ENCODE peak calls at places on chromosomes 2 and 18, in nine cellular contexts. One of them, this sample, is unnamed.
A peak's percentile ranks its signal among the peaks of the same experiment; 100 is the strongest.

GRCh38 chr2:203328735-203329549 is 748 bp downstream of the ABI2 start:
- DNase-seq in heart left ventricle: peak; percentile 45
- DNase-seq in naive thymus-derived CD4-positive, alpha-beta T cell: peak; percentile 24
- DNase-seq in CD8-positive, alpha-beta T cell: no peak
- DNase-seq in fibroblast of lung: peak; percentile 17
- DNase-seq in PC-9: no peak
- DNase-seq in lung: peak; percentile 32
- DNase-seq in HCT116: no peak
- DNase-seq in cardiac muscle cell: peak; percentile 53
- DNase-seq in this sample: peak; percentile 79

GRCh38 chr18:79542876-79543750 is 136.5 kb upstream of the CTDP1 start:
- DNase-seq in heart left ventricle: peak; percentile 82
- DNase-seq in naive thymus-derived CD4-positive, alpha-beta T cell: no peak
- DNase-seq in CD8-positive, alpha-beta T cell: no peak
- DNase-seq in fibroblast of lung: no peak
- DNase-seq in PC-9: no peak
- DNase-seq in lung: no peak
- DNase-seq in HCT116: no peak
- DNase-seq in cardiac muscle cell: no peak
- DNase-seq in this sample: no peak

GRCh38 chr18:7697306-7697705 is 130.2 kb downstream of the PTPRM start:
- DNase-seq in heart left ventricle: no peak
- DNase-seq in naive thymus-derived CD4-positive, alpha-beta T cell: no peak
- DNase-seq in CD8-positive, alpha-beta T cell: no peak
- DNase-seq in fibroblast of lung: no peak
- DNase-seq in PC-9: no peak
- DNase-seq in lung: no peak
- DNase-seq in HCT116: no peak
- DNase-seq in cardiac muscle cell: no peak
- DNase-seq in this sample: no peak

GRCh38 chr2:48699377-48699951 is 56.1 kb downstream of the LHCGR start:
- DNase-seq in heart left ventricle: no peak
- DNase-seq in naive thymus-derived CD4-positive, alpha-beta T cell: no peak
- DNase-seq in CD8-positive, alpha-beta T cell: no peak
- DNase-seq in fibroblast of lung: peak; percentile 17
- DNase-seq in PC-9: no peak
- DNase-seq in lung: no peak
- DNase-seq in HCT116: no peak
- DNase-seq in cardiac muscle cell: peak; percentile 67
- DNase-seq in this sample: no peak

GRCh38 chr2:101763496-101764333 is 66.2 kb downstream of the MAP4K4 start:
- DNase-seq in heart left ventricle: no peak
- DNase-seq in naive thymus-derived CD4-positive, alpha-beta T cell: no peak
- DNase-seq in CD8-positive, alpha-beta T cell: no peak
- DNase-seq in fibroblast of lung: no peak
- DNase-seq in PC-9: no peak
- DNase-seq in lung: no peak
- DNase-seq in HCT116: no peak
- DNase-seq in cardiac muscle cell: no peak
- DNase-seq in this sample: no peak

GRCh38 chr18:26089247-26090129 is 925 bp downstream of the SS18 start:
- DNase-seq in heart left ventricle: no peak
- DNase-seq in naive thymus-derived CD4-positive, alpha-beta T cell: peak; percentile 4
- DNase-seq in CD8-positive, alpha-beta T cell: no peak
- DNase-seq in fibroblast of lung: peak; percentile 49
- DNase-seq in PC-9: no peak
- DNase-seq in lung: no peak
- DNase-seq in HCT116: no peak
- DNase-seq in cardiac muscle cell: peak; percentile 43
- DNase-seq in this sample: peak; percentile 21

GRCh38 chr2:25322313-25322712 is 19.4 kb downstream of the DNMT3A start:
- DNase-seq in heart left ventricle: no peak
- DNase-seq in naive thymus-derived CD4-positive, alpha-beta T cell: no peak
- DNase-seq in CD8-positive, alpha-beta T cell: no peak
- DNase-seq in fibroblast of lung: no peak
- DNase-seq in PC-9: no peak
- DNase-seq in lung: no peak
- DNase-seq in HCT116: no peak
- DNase-seq in cardiac muscle cell: no peak
- DNase-seq in this sample: no peak

GRCh38 chr2:203002054-203002821 is 12.4 kb upstream of the NBEAL1 start:
- DNase-seq in heart left ventricle: no peak
- DNase-seq in naive thymus-derived CD4-positive, alpha-beta T cell: no peak
- DNase-seq in CD8-positive, alpha-beta T cell: no peak
- DNase-seq in fibroblast of lung: no peak
- DNase-seq in PC-9: no peak
- DNase-seq in lung: no peak
- DNase-seq in HCT116: no peak
- DNase-seq in cardiac muscle cell: no peak
- DNase-seq in this sample: no peak

GRCh38 chr2:60629263-60629662 is 75.8 kb upstream of the BCL11A start:
- DNase-seq in heart left ventricle: no peak
- DNase-seq in naive thymus-derived CD4-positive, alpha-beta T cell: no peak
- DNase-seq in CD8-positive, alpha-beta T cell: no peak
- DNase-seq in fibroblast of lung: no peak
- DNase-seq in PC-9: no peak
- DNase-seq in lung: no peak
- DNase-seq in HCT116: no peak
- DNase-seq in cardiac muscle cell: no peak
- DNase-seq in this sample: no peak

GRCh38 chr18:45920367-45920766 is 46.8 kb downstream of the EPG5 start:
- DNase-seq in heart left ventricle: peak; percentile 92
- DNase-seq in naive thymus-derived CD4-positive, alpha-beta T cell: no peak
- DNase-seq in CD8-positive, alpha-beta T cell: no peak
- DNase-seq in fibroblast of lung: peak; percentile 70
- DNase-seq in PC-9: peak; percentile 45
- DNase-seq in lung: peak; percentile 61
- DNase-seq in HCT116: no peak
- DNase-seq in cardiac muscle cell: peak; percentile 89
- DNase-seq in this sample: no peak

GRCh38 chr18:45913276-45913675 is 53.9 kb downstream of the EPG5 start:
- DNase-seq in heart left ventricle: no peak
- DNase-seq in naive thymus-derived CD4-positive, alpha-beta T cell: no peak
- DNase-seq in CD8-positive, alpha-beta T cell: no peak
- DNase-seq in fibroblast of lung: no peak
- DNase-seq in PC-9: no peak
- DNase-seq in lung: no peak
- DNase-seq in HCT116: no peak
- DNase-seq in cardiac muscle cell: no peak
- DNase-seq in this sample: no peak

GRCh38 chr18:45910405-45911023 is 56.6 kb downstream of the EPG5 start:
- DNase-seq in heart left ventricle: peak; percentile 37
- DNase-seq in naive thymus-derived CD4-positive, alpha-beta T cell: peak; percentile 58
- DNase-seq in CD8-positive, alpha-beta T cell: peak; percentile 35
- DNase-seq in fibroblast of lung: peak; percentile 48
- DNase-seq in PC-9: peak; percentile 62
- DNase-seq in lung: peak; percentile 44
- DNase-seq in HCT116: peak; percentile 36
- DNase-seq in cardiac muscle cell: peak; percentile 57
- DNase-seq in this sample: peak; percentile 9

DNA sequence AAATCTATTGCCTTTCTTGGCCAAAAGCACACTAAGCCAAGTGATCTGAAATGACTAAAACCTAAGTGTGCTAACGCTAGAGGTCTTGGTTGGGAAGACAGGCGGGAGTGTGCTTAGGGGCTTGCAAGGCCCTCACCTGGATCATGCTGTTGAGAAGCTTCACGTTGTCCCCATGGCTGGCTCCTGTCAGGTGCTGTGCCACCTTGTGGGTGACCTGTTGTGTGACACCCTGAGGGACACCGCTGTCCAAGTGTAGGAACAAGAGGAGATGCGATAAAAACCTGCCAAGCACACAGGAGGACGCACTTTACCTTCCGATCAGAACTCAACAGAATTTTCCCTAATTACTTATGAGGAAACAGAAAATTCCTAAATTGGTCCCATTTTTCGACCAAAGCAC is 50.8 kb downstream of the EPG5 start:
- DNase-seq in heart left ventricle: no peak
- DNase-seq in naive thymus-derived CD4-positive, alpha-beta T cell: no peak
- DNase-seq in CD8-positive, alpha-beta T cell: no peak
- DNase-seq in fibroblast of lung: no peak
- DNase-seq in PC-9: no peak
- DNase-seq in lung: no peak
- DNase-seq in HCT116: no peak
- DNase-seq in cardiac muscle cell: no peak
- DNase-seq in this sample: no peak
- H3K36me3 ChIP-seq in heart left ventricle: peaks cover 81% of the 10 kb centered on the region
- H3K36me3 ChIP-seq in naive thymus-derived CD4-positive, alpha-beta T cell: peaks cover 7% of the 10 kb centered on the region
- H3K36me3 ChIP-seq in CD8-positive, alpha-beta T cell: peaks cover 52% of the 10 kb centered on the region
- H3K36me3 ChIP-seq in fibroblast of lung: peaks cover 24% of the 10 kb centered on the region
- H3K36me3 ChIP-seq in PC-9: peaks cover 25% of the 10 kb centered on the region
- H3K36me3 ChIP-seq in lung: peaks cover 38% of the 10 kb centered on the region
- H3K36me3 ChIP-seq in HCT116: peaks cover 6% of the 10 kb centered on the region
- H3K36me3 ChIP-seq in cardiac muscle cell: peaks cover 32% of the 10 kb centered on the region
- H3K36me3 ChIP-seq in this sample: peaks cover 14% of the 10 kb centered on the region

DNA sequence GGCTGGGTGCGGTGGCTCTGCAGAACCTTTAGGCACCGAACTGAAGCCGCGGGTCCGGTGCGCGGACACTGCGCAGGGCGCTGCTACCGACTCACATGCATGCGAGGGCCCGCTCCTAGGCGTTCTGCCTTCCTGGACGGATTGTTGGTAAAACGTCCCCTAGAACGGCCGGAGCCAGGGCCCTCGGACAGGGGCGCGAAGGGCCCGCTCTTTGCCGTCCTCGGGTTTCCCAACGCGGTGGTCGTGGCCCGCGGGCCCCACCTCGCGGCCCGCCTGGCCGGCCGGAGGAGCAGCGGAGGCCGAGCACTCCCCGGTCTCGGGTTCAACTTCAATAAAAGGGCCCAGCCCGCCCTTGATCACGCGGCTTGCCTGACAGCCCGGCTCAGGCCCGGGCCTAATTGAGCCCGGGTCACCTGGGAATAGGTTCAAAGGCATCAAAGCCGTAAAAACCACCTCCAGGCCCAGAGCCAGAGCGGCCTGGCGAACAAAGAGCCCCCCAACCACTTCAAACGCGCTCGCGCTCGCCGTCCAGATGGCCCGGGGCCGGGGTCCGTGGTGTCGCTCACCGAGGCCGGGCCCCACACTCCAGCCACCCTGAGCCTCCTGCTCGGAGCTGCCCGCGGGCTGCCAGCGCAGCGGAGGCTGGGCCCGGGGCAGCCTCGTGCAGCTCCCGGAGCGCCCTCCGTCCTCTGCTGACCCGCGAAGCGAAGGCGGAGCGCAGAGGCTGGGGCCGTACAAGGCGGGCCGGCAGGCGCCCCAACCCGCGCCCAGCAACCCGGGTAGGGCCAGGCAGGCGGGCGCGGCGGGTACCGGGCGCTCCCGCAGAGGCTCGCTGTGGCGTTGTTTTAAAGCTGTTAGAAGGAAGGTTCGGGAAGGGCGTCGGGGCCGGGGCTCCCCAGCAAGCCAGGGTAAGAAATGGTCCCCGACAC is 1.1 kb upstream of the TWIST2 start:
- DNase-seq in heart left ventricle: no peak
- DNase-seq in naive thymus-derived CD4-positive, alpha-beta T cell: no peak
- DNase-seq in CD8-positive, alpha-beta T cell: no peak
- DNase-seq in fibroblast of lung: peak; percentile 48
- DNase-seq in PC-9: no peak
- DNase-seq in lung: peak; percentile 26
- DNase-seq in HCT116: no peak
- DNase-seq in cardiac muscle cell: peak; percentile 67
- DNase-seq in this sample: no peak
- H3K4me3 ChIP-seq in heart left ventricle: peak overlapping the region; percentile 68
- H3K4me3 ChIP-seq in naive thymus-derived CD4-positive, alpha-beta T cell: no peak overlapping the region
- H3K4me3 ChIP-seq in CD8-positive, alpha-beta T cell: no peak overlapping the region
- H3K4me3 ChIP-seq in fibroblast of lung: peak overlapping the region; percentile 58
- H3K4me3 ChIP-seq in PC-9: no peak overlapping the region
- H3K4me3 ChIP-seq in lung: no peak overlapping the region
- H3K4me3 ChIP-seq in HCT116: no peak overlapping the region
- H3K4me3 ChIP-seq in cardiac muscle cell: no peak overlapping the region
- H3K4me3 ChIP-seq in this sample: no peak overlapping the region

DNA sequence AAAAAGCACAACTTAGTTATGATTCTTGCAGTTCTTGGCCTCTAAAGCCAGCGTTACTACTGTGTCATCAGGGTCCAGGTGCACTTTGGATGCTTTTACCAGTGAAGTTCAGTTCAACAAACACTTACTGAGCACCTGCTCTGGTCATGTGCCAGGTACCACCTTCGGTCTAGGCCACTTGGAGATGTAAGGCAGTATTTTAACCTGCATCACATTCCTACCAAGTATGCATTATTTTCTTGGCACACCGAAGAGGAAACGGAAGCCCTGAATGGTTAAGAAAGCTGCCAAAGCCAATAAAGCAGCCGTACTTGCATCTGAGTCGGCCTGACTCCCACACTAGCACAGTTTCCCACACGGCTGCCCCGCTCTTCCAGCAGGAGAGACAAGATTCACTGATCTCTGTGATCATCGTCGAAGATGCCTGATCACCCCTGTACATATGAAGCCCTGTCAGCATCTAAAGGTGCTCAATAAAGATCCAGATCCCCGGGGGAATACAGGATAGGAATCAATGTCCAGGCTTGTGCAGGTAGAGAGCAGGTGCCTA is 427.1 kb downstream of the EIPR1 start:
- DNase-seq in heart left ventricle: no peak
- DNase-seq in naive thymus-derived CD4-positive, alpha-beta T cell: no peak
- DNase-seq in CD8-positive, alpha-beta T cell: no peak
- DNase-seq in fibroblast of lung: no peak
- DNase-seq in PC-9: no peak
- DNase-seq in lung: no peak
- DNase-seq in HCT116: no peak
- DNase-seq in cardiac muscle cell: no peak
- DNase-seq in this sample: no peak
- H3K36me3 ChIP-seq in heart left ventricle: no peaks in the 10 kb centered on the region
- H3K36me3 ChIP-seq in naive thymus-derived CD4-positive, alpha-beta T cell: no peaks in the 10 kb centered on the region
- H3K36me3 ChIP-seq in CD8-positive, alpha-beta T cell: no peaks in the 10 kb centered on the region
- H3K36me3 ChIP-seq in fibroblast of lung: no peaks in the 10 kb centered on the region
- H3K36me3 ChIP-seq in PC-9: no peaks in the 10 kb centered on the region
- H3K36me3 ChIP-seq in lung: no peaks in the 10 kb centered on the region
- H3K36me3 ChIP-seq in HCT116: no peaks in the 10 kb centered on the region
- H3K36me3 ChIP-seq in cardiac muscle cell: no peaks in the 10 kb centered on the region
- H3K36me3 ChIP-seq in this sample: no peaks in the 10 kb centered on the region

GRCh38 chr2:147511491-147511948 is 333.3 kb upstream of the ACVR2A start:
- DNase-seq in heart left ventricle: peak; percentile 60
- DNase-seq in naive thymus-derived CD4-positive, alpha-beta T cell: peak; percentile 29
- DNase-seq in CD8-positive, alpha-beta T cell: no peak
- DNase-seq in fibroblast of lung: peak; percentile 36
- DNase-seq in PC-9: no peak
- DNase-seq in lung: peak; percentile 37
- DNase-seq in HCT116: no peak
- DNase-seq in cardiac muscle cell: peak; percentile 65
- DNase-seq in this sample: no peak

GRCh38 chr2:147520817-147521216 is 324.0 kb upstream of the ACVR2A start:
- DNase-seq in heart left ventricle: no peak
- DNase-seq in naive thymus-derived CD4-positive, alpha-beta T cell: no peak
- DNase-seq in CD8-positive, alpha-beta T cell: no peak
- DNase-seq in fibroblast of lung: no peak
- DNase-seq in PC-9: no peak
- DNase-seq in lung: no peak
- DNase-seq in HCT116: no peak
- DNase-seq in cardiac muscle cell: no peak
- DNase-seq in this sample: no peak

DNA sequence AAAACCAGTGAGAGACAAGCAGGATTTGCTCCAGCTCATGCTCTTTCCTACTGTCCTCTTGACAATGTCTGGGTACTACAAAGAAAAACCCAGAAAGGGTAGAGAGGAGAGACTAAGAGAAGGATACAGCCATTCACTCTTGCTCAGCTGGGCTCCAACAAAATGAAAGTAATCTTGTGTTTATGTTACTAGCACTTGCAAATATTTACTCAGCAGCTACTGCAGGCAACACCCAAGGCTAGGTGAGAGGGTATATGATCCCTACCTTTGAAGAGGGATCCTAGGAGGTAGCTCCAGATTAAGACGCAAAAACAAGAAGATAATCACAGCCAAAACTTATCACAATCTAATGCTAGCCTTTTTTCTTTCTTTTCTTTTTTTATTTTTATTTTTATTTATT is 329.6 kb upstream of the ACVR2A start:
- DNase-seq in heart left ventricle: no peak
- DNase-seq in naive thymus-derived CD4-positive, alpha-beta T cell: no peak
- DNase-seq in CD8-positive, alpha-beta T cell: no peak
- DNase-seq in fibroblast of lung: no peak
- DNase-seq in PC-9: no peak
- DNase-seq in lung: no peak
- DNase-seq in HCT116: no peak
- DNase-seq in cardiac muscle cell: no peak
- DNase-seq in this sample: no peak
- H3K4me3 ChIP-seq in heart left ventricle: no peak overlapping the region
- H3K4me3 ChIP-seq in naive thymus-derived CD4-positive, alpha-beta T cell: no peak overlapping the region
- H3K4me3 ChIP-seq in CD8-positive, alpha-beta T cell: no peak overlapping the region
- H3K4me3 ChIP-seq in fibroblast of lung: no peak overlapping the region
- H3K4me3 ChIP-seq in PC-9: no peak overlapping the region
- H3K4me3 ChIP-seq in lung: no peak overlapping the region
- H3K4me3 ChIP-seq in HCT116: no peak overlapping the region
- H3K4me3 ChIP-seq in cardiac muscle cell: no peak overlapping the region
- H3K4me3 ChIP-seq in this sample: no peak overlapping the region